ENCODE peak calls at places on chromosomes 7 and 10, in seven cellular contexts. L, Q, E, B, W, K and Y are unnamed samples.

GRCh38 chr10:98460837-98461499 is 14.2 kb upstream of the HPS1 start:
- DNase-seq in B (peak), W (peak), L (no peak), E (peak), K (no peak), Q (no peak), Y (peak)

GRCh38 chr10:58070964-58071363 is 196.7 kb downstream of the IPMK start:
- DNase-seq in Q (no peak), B (no peak), E (no peak), W (no peak), K (no peak), L (no peak), Y (no peak)

GRCh38 chr7:376306-376969 is 86.5 kb downstream of the FOXL3 start:
- DNase-seq in B (no peak), E (no peak), L (no peak), W (no peak), K (no peak), Q (peak), Y (no peak)

GRCh38 chr7:158176561-158177173 is 411.0 kb downstream of the PTPRN2 start:
- DNase-seq in E (no peak), K (no peak), Q (no peak), W (no peak), B (no peak), L (no peak), Y (no peak)

GRCh38 chr10:124719213-124719851 is 24.8 kb downstream of the FAM53B start:
- DNase-seq in E (peak), L (no peak), W (no peak), Q (no peak), K (no peak), B (peak), Y (no peak)

GRCh38 chr10:14905890-14906289 is 27.2 kb downstream of the SUV39H2 start:
- DNase-seq in E (no peak), L (no peak), K (no peak), W (no peak), Q (no peak), B (no peak), Y (no peak)

GRCh38 chr7:157932498-157933218 is 595.9 kb downstream of the DNAJB6 start:
- DNase-seq in L (no peak), K (no peak), W (peak), Q (no peak), B (peak), E (no peak), Y (peak)

GRCh38 chr7:50411333-50412028 is 38.7 kb downstream of the FIGNL1 start:
- DNase-seq in B (no peak), K (no peak), Q (no peak), L (no peak), W (no peak), E (no peak), Y (no peak)

GRCh38 chr7:105353752-105354328 is 34.9 kb downstream of the SRPK2 start:
- DNase-seq in B (no peak), Q (no peak), K (no peak), W (peak), L (no peak), E (no peak), Y (no peak)

GRCh38 chr7:106947244-106947728 is 82.2 kb downstream of the PIK3CG start:
- DNase-seq in Q (peak), K (peak), L (peak), W (peak), E (peak), B (peak), Y (peak)

GRCh38 chr10:6204341-6205191 is 1.8 kb downstream of the PFKFB3 start:
- DNase-seq in Q (peak), W (peak), L (peak), E (peak), K (no peak), B (peak), Y (no peak)

GRCh38 chr7:94440460-94441039 is 45.9 kb downstream of the COL1A2 start:
- DNase-seq in W (no peak), K (no peak), E (peak), Q (no peak), B (peak), L (no peak), Y (no peak)

GRCh38 chr10:63720072-63720537 is 198.9 kb downstream of the REEP3 start:
- DNase-seq in K (no peak), Q (peak), W (peak), L (peak), E (peak), B (peak), Y (peak)

GRCh38 chr7:16098058-16098457 is 323.3 kb downstream of the CRPPA start:
- DNase-seq in E (no peak), L (no peak), W (no peak), B (no peak), K (no peak), Q (no peak), Y (no peak)

DNA sequence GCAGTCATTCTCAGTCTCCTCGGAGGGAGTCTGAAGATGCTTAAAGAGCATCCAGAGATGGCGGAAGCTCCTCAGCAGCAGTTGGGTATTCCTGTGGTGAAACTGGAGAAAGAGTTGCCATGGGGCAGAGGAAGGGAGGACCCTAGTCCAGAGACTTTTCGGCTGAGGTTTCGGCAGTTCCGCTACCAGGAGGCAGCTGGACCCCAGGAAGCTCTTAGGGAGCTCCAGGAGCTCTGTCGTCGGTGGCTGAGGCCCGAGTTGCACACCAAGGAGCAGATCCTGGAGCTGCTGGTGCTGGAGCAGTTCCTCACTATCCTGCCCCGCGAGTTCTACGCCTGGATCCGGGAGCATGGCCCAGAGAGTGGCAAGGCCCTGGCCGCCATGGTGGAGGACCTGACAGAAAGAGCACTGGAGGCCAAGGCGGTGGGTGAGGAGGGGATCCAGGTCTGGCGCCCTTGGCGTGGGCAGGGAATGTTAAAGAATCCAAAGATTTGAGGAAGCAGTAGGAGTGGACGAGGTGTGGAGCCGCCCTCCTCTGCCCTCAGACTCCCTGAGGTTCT is 2.9 kb downstream of the ZSCAN25 start:
- DNase-seq in Q (no peak), E (no peak), W (no peak), B (no peak), L (no peak), K (no peak), Y (no peak)
- H3K9ac ChIP-seq in Q (no peak), E (no peak), W (no peak), B (no peak), L (no peak), K (no peak), Y (no peak)

DNA sequence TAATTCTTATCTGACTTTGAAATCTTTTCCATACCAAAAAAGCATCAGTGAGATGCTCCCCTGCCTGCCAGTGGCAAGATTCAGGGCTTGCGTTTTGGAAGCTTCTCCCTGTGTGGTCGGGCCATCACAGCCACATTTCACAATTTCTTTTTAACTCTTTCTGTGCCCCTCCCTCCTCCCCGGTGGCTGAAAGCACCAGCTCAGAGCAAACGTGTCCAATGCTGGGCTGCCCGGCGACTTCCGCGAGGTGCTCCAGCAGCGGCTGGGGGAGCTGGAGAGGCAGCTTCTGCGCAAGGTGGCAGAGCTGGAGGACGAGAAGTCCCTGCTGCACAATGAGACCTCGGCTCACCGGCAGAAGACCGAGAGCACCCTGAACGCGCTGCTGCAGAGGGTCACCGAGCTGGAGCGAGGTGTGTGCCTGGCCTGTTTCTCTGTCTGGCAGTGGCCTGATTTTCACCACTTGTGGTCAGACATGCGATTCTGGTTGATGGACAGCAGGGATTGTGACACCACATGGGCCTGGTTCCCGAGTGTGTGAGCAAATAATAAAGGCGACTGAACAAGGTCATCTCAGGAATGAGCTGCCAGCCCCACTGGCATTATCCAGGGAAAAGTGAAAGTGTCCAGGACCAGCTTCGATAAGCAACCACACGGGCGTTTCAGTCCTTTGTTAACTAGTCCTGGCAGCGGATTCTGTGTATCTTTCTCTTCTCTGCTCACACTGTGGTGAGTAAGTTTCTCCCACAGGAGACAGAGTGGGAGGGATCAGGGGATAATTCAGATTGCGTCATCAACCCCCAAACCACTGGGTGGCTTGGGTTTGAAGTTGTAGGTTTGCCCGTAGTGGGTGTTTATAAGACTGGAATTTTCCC is 2.6 kb downstream of the NPTX2 start:
- DNase-seq in B (peak), K (no peak), E (peak), W (no peak), Q (peak), L (no peak), Y (no peak)
- H4K8ac ChIP-seq in B (no peak), K (no peak), E (no peak), W (no peak), Q (no peak), L (no peak), Y (no peak)

DNA sequence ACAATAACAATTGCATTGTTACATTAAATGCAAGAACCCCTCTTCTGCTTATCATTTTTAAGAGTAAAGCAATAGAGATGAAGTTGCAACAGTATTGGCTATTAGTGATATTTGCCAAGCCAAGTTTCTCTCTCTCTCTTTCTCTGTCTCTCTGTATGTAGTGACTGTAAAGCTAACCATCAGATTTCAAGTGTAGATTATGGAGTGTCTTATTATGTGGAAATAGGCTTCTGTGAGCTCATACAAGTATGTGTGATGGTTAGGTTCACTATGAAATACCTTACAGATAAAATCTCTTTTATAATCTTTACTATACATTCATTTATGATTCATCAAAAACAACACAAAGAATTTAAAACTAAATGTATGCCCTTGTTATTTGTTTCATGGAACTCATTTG is 28.6 kb upstream of the NRP1 start:
- DNase-seq in W (no peak), E (peak), L (no peak), K (no peak), B (no peak), Q (no peak), Y (no peak)
- H3K27ac ChIP-seq in W (no peak), E (no peak), L (no peak), K (no peak), B (no peak), Q (no peak), Y (no peak)

GRCh38 chr10:510415-510881 is 179.0 kb downstream of the DIP2C start:
- DNase-seq in B (no peak), Q (no peak), K (no peak), L (no peak), E (peak), W (no peak), Y (no peak)
- H3K9ac ChIP-seq in B (no peak), Q (no peak), K (no peak), L (peak), E (no peak), W (peak), Y (no peak)